ENCODE peak calls at places on chromosomes 1 and 21, in five cellular contexts. M is ureter, F is activated B cell treated with CpG ODN at 0.5 μM for 24 hours, B is NCI-H1105 treated with DMSO at 0.1 percent for 48 hours, S is T-helper 17 cell. X is an unnamed sample.
A peak's percentile ranks its signal among the peaks of the same experiment; 100 is the strongest.

GRCh38 chr1:230321741-230322420 is 104.3 kb downstream of the PGBD5 start:
- DNase-seq in M (no peak), F (no peak), B (no peak), S (no peak), X (no peak)

GRCh38 chr1:177753655-177754054 is 216.2 kb downstream of the SEC16B start:
- DNase-seq in M (no peak), F (no peak), B (peak; percentile 74), S (no peak), X (no peak)

GRCh38 chr1:7704214-7705047 is 66.7 kb upstream of the VAMP3 start:
- DNase-seq in M (peak; percentile 92), F (peak; percentile 99), B (peak; percentile 90), S (peak; percentile 94), X (peak; percentile 97)

GRCh38 chr1:30413111-30413440 is 310.3 kb downstream of the MATN1 start:
- DNase-seq in M (peak; percentile 15), F (no peak), B (no peak), S (no peak), X (peak; percentile 25)

GRCh38 chr1:204087181-204087892 is 14.4 kb downstream of the SOX13 start:
- DNase-seq in M (no peak), F (no peak), B (no peak), S (no peak), X (no peak)

GRCh38 chr1:189859385-189859977 is 618.2 kb downstream of the BRINP3 start:
- DNase-seq in M (no peak), F (peak; percentile 14), B (no peak), S (no peak), X (peak; percentile 25)

GRCh38 chr1:232285138-232285537 is 344.8 kb downstream of the SIPA1L2 start:
- DNase-seq in M (no peak), F (no peak), B (no peak), S (no peak), X (no peak)

GRCh38 chr1:186904361-186904760 is 75.6 kb downstream of the PLA2G4A start:
- DNase-seq in M (no peak), F (no peak), B (no peak), S (no peak), X (no peak)

GRCh38 chr1:200512191-200512590 is 102.4 kb upstream of the ZNF281 start:
- DNase-seq in M (no peak), F (no peak), B (no peak), S (no peak), X (no peak)

GRCh38 chr1:8902765-8903164 is 24.3 kb upstream of the ENO1 start:
- DNase-seq in M (no peak), F (no peak), B (no peak), S (no peak), X (no peak)

GRCh38 chr21:44259082-44259705 is 2.5 kb downstream of the DNMT3L start:
- DNase-seq in M (no peak), F (no peak), B (no peak), S (no peak), X (no peak)

GRCh38 chr1:25523512-25523911 is 19.9 kb upstream of the LDLRAP1 start:
- DNase-seq in M (no peak), F (no peak), B (no peak), S (no peak), X (peak; percentile 58)

GRCh38 chr1:36606908-36607651 is 124.4 kb upstream of the CSF3R start:
- DNase-seq in M (no peak), F (no peak), B (no peak), S (no peak), X (no peak)

GRCh38 chr1:9406111-9406510 is 113.4 kb downstream of the SPSB1 start:
- DNase-seq in M (no peak), F (no peak), B (no peak), S (no peak), X (no peak)

GRCh38 chr1:197463142-197463541 is 195.1 kb downstream of the CRB1 start:
- DNase-seq in M (no peak), F (no peak), B (no peak), S (no peak), X (no peak)

GRCh38 chr1:94325379-94326302 is 88.3 kb upstream of the ARHGAP29 start:
- DNase-seq in M (no peak), F (no peak), B (no peak), S (no peak), X (no peak)

GRCh38 chr1:118934706-118935105 is 53.4 kb downstream of the TBX15 start:
- DNase-seq in M (no peak), F (no peak), B (no peak), S (no peak), X (no peak)

GRCh38 chr21:27206368-27206982 is 239.6 kb upstream of the ADAMTS5 start:
- DNase-seq in M (no peak), F (no peak), B (no peak), S (no peak), X (no peak)

GRCh38 chr1:154442006-154442740 is 37.0 kb downstream of the IL6R start:
- DNase-seq in M (no peak), F (no peak), B (no peak), S (no peak), X (no peak)

GRCh38 chr21:43361493-43362296 is 65.2 kb downstream of the SIK1 start:
- DNase-seq in M (peak; percentile 80), F (peak; percentile 39), B (no peak), S (no peak), X (no peak)